ENCODE peak calls at places on chromosomes 12 and 14, in nine cellular contexts. C, E, O, N, R, W, A, M and L are unnamed samples.

GRCh38 chr14:91228112-91229004 is 16.1 kb downstream of the GPR68 start:
- DNase-seq in C (no peak), E (peak), O (peak), N (peak), R (no peak), W (peak), A (peak), M (no peak), L (no peak)

GRCh38 chr14:97177635-97178034 is 380.5 kb downstream of the VRK1 start:
- DNase-seq in C (no peak), E (no peak), O (no peak), N (no peak), R (no peak), W (no peak), A (peak), M (no peak), L (peak)

GRCh38 chr12:110234197-110235154 is 46.6 kb upstream of the ATP2A2 start:
- DNase-seq in C (no peak), E (no peak), O (no peak), N (peak), R (no peak), W (no peak), A (no peak), M (no peak), L (no peak)

GRCh38 chr14:44914849-44915248 is 46.9 kb downstream of the KLHL28 start:
- DNase-seq in C (no peak), E (no peak), O (no peak), N (no peak), R (no peak), W (peak), A (peak), M (no peak), L (no peak)

GRCh38 chr12:96208801-96209534 is 14.8 kb downstream of the ELK3 start:
- DNase-seq in C (no peak), E (no peak), O (no peak), N (peak), R (no peak), W (no peak), A (no peak), M (no peak), L (no peak)

GRCh38 chr14:61145258-61145902 is 135.8 kb downstream of the TMEM30B start:
- DNase-seq in C (no peak), E (no peak), O (no peak), N (peak), R (no peak), W (peak), A (peak), M (no peak), L (no peak)

GRCh38 chr14:104442611-104443390 is 136.8 kb upstream of the C14orf180 start:
- DNase-seq in C (no peak), E (no peak), O (no peak), N (no peak), R (no peak), W (no peak), A (no peak), M (no peak), L (no peak)

GRCh38 chr12:129550353-129550752 is 353.5 kb downstream of the TMEM132D start:
- DNase-seq in C (peak), E (no peak), O (no peak), N (no peak), R (no peak), W (no peak), A (no peak), M (no peak), L (no peak)

GRCh38 chr12:24661657-24662096 is 287.2 kb downstream of the BCAT1 start:
- DNase-seq in C (no peak), E (no peak), O (no peak), N (peak), R (no peak), W (no peak), A (peak), M (no peak), L (no peak)

GRCh38 chr12:101021911-101022388 is 188.1 kb downstream of the SLC5A8 start:
- DNase-seq in C (no peak), E (no peak), O (no peak), N (peak), R (no peak), W (peak), A (peak), M (no peak), L (no peak)